ENCODE peak calls at places on chromosomes 13 and 19, in seven cellular contexts. Q is effector memory CD4-positive, alpha-beta T cell; E is upper lobe of left lung; Z is heart left ventricle; R is ascending aorta; D is hepatocyte; V is tibial artery. B is an unnamed sample. For H3K4me1, the result is how much of the 10 kb centered on the place peaks cover.

GRCh38 chr19:29076161-29076560 is 136.8 kb downstream of the UQCRFS1 start:
- DNase-seq in Q (no peak), E (no peak), Z (no peak), R (peak), D (no peak), V (no peak), B (no peak)

GRCh38 chr13:59877933-59878332 is 285.8 kb downstream of the DIAPH3 start:
- DNase-seq in Q (no peak), E (no peak), Z (no peak), R (no peak), D (no peak), V (no peak), B (no peak)

GRCh38 chr19:676007-676342 is 217 bp upstream of the FSTL3 start:
- DNase-seq in Q (no peak), E (no peak), Z (no peak), R (no peak), D (no peak), V (no peak), B (no peak)

GRCh38 chr13:113552786-113553540 is 31.6 kb upstream of the TFDP1 start:
- DNase-seq in Q (no peak), E (no peak), Z (no peak), R (peak), D (no peak), V (peak), B (no peak)

GRCh38 chr13:46172531-46172991 is 9.4 kb downstream of the LCP1 start:
- DNase-seq in Q (peak), E (peak), Z (no peak), R (no peak), D (no peak), V (no peak), B (no peak)

GRCh38 chr13:78802912-78803311 is 144.0 kb upstream of the OBI1 start:
- DNase-seq in Q (no peak), E (no peak), Z (no peak), R (no peak), D (no peak), V (no peak), B (no peak)

GRCh38 chr19:8569066-8569761 is 8.0 kb downstream of the MYO1F start:
- DNase-seq in Q (peak), E (peak), Z (peak), R (peak), D (no peak), V (no peak), B (no peak)

GRCh38 chr13:107025991-107026390 is 458.1 kb upstream of the ARGLU1 start:
- DNase-seq in Q (no peak), E (peak), Z (peak), R (peak), D (peak), V (peak), B (no peak)

GRCh38 chr19:39701291-39701690 is 3.0 kb upstream of the LGALS14 start:
- DNase-seq in Q (no peak), E (no peak), Z (no peak), R (no peak), D (no peak), V (no peak), B (no peak)

GRCh38 chr19:1170938-1171754 is 2.9 kb downstream of the SBNO2 start:
- DNase-seq in Q (no peak), E (no peak), Z (no peak), R (no peak), D (no peak), V (no peak), B (no peak)

GRCh38 chr13:76014618-76015315 is 378.6 kb downstream of the LMO7 start:
- DNase-seq in Q (no peak), E (no peak), Z (no peak), R (no peak), D (no peak), V (no peak), B (no peak)

GRCh38 chr13:32443111-32443510 is 15.2 kb upstream of the N4BP2L1 start:
- DNase-seq in Q (no peak), E (no peak), Z (no peak), R (no peak), D (peak), V (no peak), B (no peak)

GRCh38 chr13:39779337-39780270 is 124.1 kb downstream of the COG6 start:
- DNase-seq in Q (no peak), E (no peak), Z (no peak), R (no peak), D (no peak), V (no peak), B (no peak)

GRCh38 chr19:41296323-41296935 is 13.5 kb upstream of the CCDC97 start:
- DNase-seq in Q (peak), E (no peak), Z (no peak), R (no peak), D (no peak), V (no peak), B (no peak)

GRCh38 chr19:19628499-19629134 is 597 bp upstream of the LPAR2 start:
- DNase-seq in Q (peak), E (peak), Z (no peak), R (no peak), D (peak), V (no peak), B (peak)

GRCh38 chr13:100665403-100665802 is 9.2 kb downstream of the TMTC4 start:
- DNase-seq in Q (no peak), E (no peak), Z (no peak), R (no peak), D (no peak), V (no peak), B (no peak)
- H3K4me1 ChIP-seq in Q (under half), E (under half), Z (under half), R (under half), D (under half), V (under half), B (under half)

GRCh38 chr13:102694944-102695343 is at the start of gene METTL21C:
- DNase-seq in Q (no peak), E (no peak), Z (no peak), R (no peak), D (no peak), V (no peak), B (no peak)

GRCh38 chr13:102697929-102698648 is 3.2 kb upstream of the METTL21C start:
- DNase-seq in Q (no peak), E (no peak), Z (no peak), R (no peak), D (no peak), V (no peak), B (no peak)

GRCh38 chr13:102697264-102697663 is 2.4 kb upstream of the METTL21C start:
- DNase-seq in Q (no peak), E (no peak), Z (no peak), R (no peak), D (no peak), V (no peak), B (no peak)

GRCh38 chr13:102698649-102698980 is 3.8 kb upstream of the METTL21C start:
- DNase-seq in Q (no peak), E (no peak), Z (no peak), R (no peak), D (no peak), V (no peak), B (no peak)

GRCh38 chr13:102696465-102696864 is 1.6 kb upstream of the METTL21C start:
- DNase-seq in Q (no peak), E (no peak), Z (no peak), R (no peak), D (no peak), V (no peak), B (no peak)
- H3K27ac ChIP-seq in Q (no peak), E (no peak), Z (no peak), R (no peak), D (no peak), V (no peak), B (no peak)

DNA sequence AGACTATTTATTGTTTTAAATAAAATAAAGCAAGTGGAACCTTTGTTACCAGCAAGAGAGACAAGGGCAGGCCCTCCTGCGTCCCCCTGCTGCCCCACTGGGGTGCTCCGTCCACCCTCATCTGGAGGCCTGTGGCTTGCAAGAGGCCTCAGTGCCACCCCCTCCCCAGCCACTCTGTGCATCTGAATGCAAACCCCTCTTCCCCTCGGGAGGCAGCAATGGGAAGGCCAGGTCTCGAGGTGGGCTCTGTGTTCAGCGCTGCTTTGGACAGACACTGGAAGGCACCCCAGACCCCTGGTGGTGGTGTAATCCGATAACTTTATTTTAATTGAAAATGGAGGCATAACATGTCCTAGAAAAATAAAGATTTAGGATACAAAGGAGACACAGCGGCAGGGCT is 4.6 kb downstream of the SIX5 start:
- DNase-seq in Q (no peak), E (no peak), Z (no peak), R (no peak), D (no peak), V (no peak), B (no peak)
- H3K4me3 ChIP-seq in Q (no peak), E (no peak), Z (peak), R (peak), D (no peak), V (no peak), B (no peak)

DNA sequence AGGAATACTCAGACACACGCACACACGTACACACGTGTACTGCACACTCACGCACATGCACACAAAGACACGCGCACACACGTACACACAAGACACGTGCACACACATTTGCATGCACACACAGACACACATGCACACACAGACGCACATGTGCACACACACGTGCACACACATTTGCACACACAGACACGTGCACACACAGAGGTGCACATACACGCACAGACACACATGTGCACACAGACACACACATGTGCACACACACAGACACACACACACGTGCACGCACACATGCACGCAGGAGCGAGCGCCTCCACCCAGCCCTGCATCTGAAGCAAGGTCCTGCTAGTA is 81.1 kb downstream of the GADD45B start:
- DNase-seq in Q (no peak), E (no peak), Z (no peak), R (no peak), D (no peak), V (peak), B (no peak)
- H3K4me1 ChIP-seq in Q (under half), E (under half), Z (under half), R (under half), D (under half), V (under half), B (under half)

DNA sequence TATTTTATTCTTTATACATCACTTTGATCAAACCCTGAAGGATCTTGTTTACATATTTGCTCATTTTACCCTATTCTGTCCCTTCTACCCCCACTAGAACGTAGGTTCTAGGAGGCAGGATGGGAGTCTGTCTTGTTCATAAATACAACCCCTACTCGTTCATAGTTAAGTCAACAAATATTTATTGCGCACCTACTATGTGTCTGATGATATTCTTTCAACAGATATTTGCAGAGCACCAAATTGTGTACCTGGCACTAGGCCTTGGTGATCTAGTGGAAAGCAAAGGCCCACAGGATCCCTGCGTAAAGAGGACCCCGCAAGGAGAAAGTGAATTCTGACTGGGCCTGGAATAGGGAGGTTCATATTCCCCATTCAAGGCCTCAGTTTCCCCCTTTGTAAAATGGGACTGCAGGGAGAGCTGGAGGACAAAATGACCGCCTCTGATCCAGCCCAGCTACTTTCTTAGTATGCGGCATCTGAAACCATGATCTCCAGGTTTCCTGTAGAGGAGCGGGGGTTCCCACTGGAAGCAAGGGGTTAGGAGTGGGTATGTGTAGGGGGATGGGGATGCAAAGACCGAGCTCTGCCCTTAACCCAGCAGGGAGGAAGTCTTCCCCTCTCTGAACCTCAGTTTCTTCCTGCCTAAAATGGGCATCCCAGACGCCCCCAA is 534 bp upstream of the GEMIN7 start:
- DNase-seq in Q (no peak), E (no peak), Z (no peak), R (no peak), D (no peak), V (no peak), B (no peak)
- H3K27ac ChIP-seq in Q (peak), E (peak), Z (no peak), R (no peak), D (peak), V (peak), B (no peak)

DNA sequence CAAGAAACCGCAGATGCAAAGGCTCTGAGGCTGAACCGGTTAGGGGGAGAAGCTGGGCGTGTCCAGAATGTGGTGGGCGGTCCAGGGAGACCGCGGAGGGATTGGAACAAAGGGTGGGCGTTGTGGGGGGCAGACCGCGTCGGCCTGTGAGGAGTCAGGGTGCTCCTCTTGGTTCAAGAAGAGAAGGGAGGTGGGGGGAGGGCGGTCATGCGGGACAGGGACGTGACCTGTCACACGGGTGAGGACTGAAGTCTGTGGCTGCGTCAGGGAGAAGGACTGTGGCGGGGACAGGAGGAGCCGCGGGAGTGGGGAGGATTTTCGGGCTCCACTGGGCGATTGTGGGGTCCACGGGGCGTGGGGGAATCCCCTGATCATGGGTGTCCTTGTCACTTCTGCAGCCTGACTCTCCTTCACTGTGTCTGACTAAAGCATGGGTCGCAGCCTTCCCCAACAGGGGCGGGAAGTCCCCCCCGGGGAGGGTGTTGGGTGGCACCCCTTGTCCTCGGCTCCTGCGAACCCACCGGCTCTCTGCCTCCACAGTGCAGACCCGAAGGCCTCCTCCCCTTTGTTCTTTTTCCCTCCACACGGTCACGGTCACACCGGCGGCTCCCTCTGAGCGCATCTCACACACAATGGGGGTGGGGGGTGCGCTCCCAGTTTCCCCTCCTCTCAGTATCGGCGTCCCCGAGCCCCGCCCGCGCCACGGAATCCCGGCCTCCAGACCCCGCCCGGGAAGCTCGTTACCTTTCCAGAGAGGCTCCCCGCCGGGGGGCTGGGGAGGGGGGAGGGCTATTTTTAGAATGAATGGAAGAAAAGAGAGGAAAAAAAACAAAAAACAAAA is 16.4 kb upstream of the KCNN1 start:
- DNase-seq in Q (peak), E (no peak), Z (no peak), R (no peak), D (no peak), V (no peak), B (no peak)
- H3K4me3 ChIP-seq in Q (peak), E (no peak), Z (peak), R (no peak), D (peak), V (no peak), B (peak)

GRCh38 chr13:109897988-109898623 is 111.7 kb upstream of the IRS2 start:
- DNase-seq in Q (no peak), E (no peak), Z (no peak), R (no peak), D (no peak), V (no peak), B (no peak)
- H3K4me1 ChIP-seq in Q (under half), E (under half), Z (under half), R (under half), D (under half), V (under half), B (under half)

B was measured in iPS DF 6.9.